ENCODE peak calls at places on chromosome 7, in eight cellular contexts. M, Z, U, O, J, L, Y and F are unnamed samples.

GRCh38 chr7:3453398-3453797 is 152.3 kb downstream of the SDK1 start:
- DNase-seq in L (no peak), J (no peak), M (peak; percentile 60), U (no peak), Z (no peak), Y (no peak), O (no peak), F (peak; percentile 13)

GRCh38 chr7:36670585-36671431 is 53.5 kb downstream of the AOAH start:
- DNase-seq in U (peak; percentile 82), M (peak; percentile 91), O (peak; percentile 74), Y (peak; percentile 28), L (no peak), Z (peak; percentile 43), J (peak; percentile 76), F (peak; percentile 73)

GRCh38 chr7:35286422-35286821 is 32.5 kb upstream of the TBX20 start:
- DNase-seq in O (no peak), U (no peak), Z (no peak), J (no peak), M (no peak), L (no peak), Y (no peak), F (no peak)

GRCh38 chr7:128453836-128454804 is 1.6 kb upstream of the HILPDA start:
- DNase-seq in Y (peak; percentile 89), M (peak; percentile 94), J (peak; percentile 89), O (peak; percentile 84), Z (no peak), L (peak; percentile 79), U (peak; percentile 51), F (peak; percentile 88)

GRCh38 chr7:85483205-85483604 is 296.3 kb upstream of the SEMA3D start:
- DNase-seq in J (no peak), M (no peak), U (no peak), L (no peak), Z (no peak), O (no peak), Y (no peak), F (no peak)

GRCh38 chr7:151680810-151681209 is 161.1 kb upstream of the RHEB start:
- DNase-seq in O (no peak), L (no peak), Y (peak; percentile 89), M (no peak), U (no peak), J (no peak), Z (no peak), F (no peak)

GRCh38 chr7:31036941-31037340 is 15.2 kb upstream of the ADCYAP1R1 start:
- DNase-seq in U (no peak), O (no peak), M (no peak), J (no peak), Y (no peak), L (no peak), Z (no peak), F (no peak)

GRCh38 chr7:40382145-40382544 is 247.3 kb downstream of the SUGCT start:
- DNase-seq in J (no peak), Y (no peak), Z (no peak), O (no peak), L (no peak), U (no peak), M (no peak), F (no peak)

GRCh38 chr7:15751191-15751701 is 64.8 kb upstream of the MEOX2 start:
- DNase-seq in J (no peak), O (no peak), Z (no peak), U (no peak), M (no peak), Y (no peak), L (no peak), F (no peak)

GRCh38 chr7:74475987-74476350 is 22.3 kb downstream of the GTF2IRD1 start:
- DNase-seq in L (no peak), U (no peak), O (no peak), M (peak; percentile 42), J (no peak), Y (no peak), Z (no peak), F (no peak)

GRCh38 chr7:37342665-37343471 is 105.8 kb downstream of the ELMO1 start:
- DNase-seq in J (no peak), O (no peak), Z (peak; percentile 61), L (peak; percentile 69), Y (no peak), U (peak; percentile 27), M (no peak), F (no peak)

GRCh38 chr7:77674878-77675277 is 21.4 kb upstream of the RSBN1L start:
- DNase-seq in U (peak; percentile 79), O (no peak), Y (no peak), L (peak; percentile 73), M (no peak), Z (no peak), J (peak; percentile 23), F (no peak)

GRCh38 chr7:147510913-147511312 is 1079.7 kb upstream of the C7orf33 start:
- DNase-seq in L (no peak), U (no peak), J (no peak), M (no peak), Z (no peak), O (no peak), Y (no peak), F (no peak)

DNA sequence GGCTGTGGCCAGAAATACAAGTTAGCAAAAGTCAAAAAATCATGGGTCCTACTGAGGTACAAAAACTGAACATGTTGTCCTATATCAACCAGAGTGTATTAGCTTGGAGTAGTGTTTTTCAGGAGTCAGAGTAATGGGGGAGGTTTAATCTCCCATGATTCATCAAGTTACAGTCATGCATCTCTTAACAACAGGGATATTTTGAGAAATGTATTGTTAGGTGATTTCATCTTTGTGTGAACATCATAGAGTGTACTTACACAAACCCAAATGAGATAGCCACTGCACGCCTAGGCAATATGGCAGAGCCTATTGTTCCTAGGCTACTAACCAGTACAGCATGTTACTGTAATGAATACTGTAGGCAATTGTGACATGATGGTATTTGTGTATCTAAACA is 14.9 kb upstream of the TES start:
- DNase-seq in M (no peak), Y (no peak), U (no peak), O (no peak), L (no peak), Z (no peak), J (no peak), F (no peak)
- H3K4me1 ChIP-seq in M (no peaks in the 10 kb centered on the region), Y (no peaks in the 10 kb centered on the region), U (no peaks in the 10 kb centered on the region), O (no peaks in the 10 kb centered on the region), L (no peaks in the 10 kb centered on the region), Z (no peaks in the 10 kb centered on the region), J (no peaks in the 10 kb centered on the region), F (no peaks in the 10 kb centered on the region)

GRCh38 chr7:47485640-47486435 is 96.1 kb downstream of the TNS3 start:
- DNase-seq in Z (no peak), J (peak; percentile 72), M (no peak), L (no peak), U (peak; percentile 59), O (no peak), Y (no peak), F (no peak)

GRCh38 chr7:47484457-47484856 is 97.5 kb downstream of the TNS3 start:
- DNase-seq in Y (no peak), O (no peak), U (no peak), L (no peak), J (no peak), Z (no peak), M (no peak), F (no peak)

GRCh38 chr7:47482013-47482761 is 99.7 kb downstream of the TNS3 start:
- DNase-seq in Y (peak; percentile 64), J (peak; percentile 78), M (no peak), U (no peak), L (no peak), O (peak; percentile 74), Z (no peak), F (no peak)

GRCh38 chr7:47484923-47485639 is 96.8 kb downstream of the TNS3 start:
- DNase-seq in M (no peak), L (no peak), U (no peak), J (no peak), Z (no peak), O (no peak), Y (no peak), F (no peak)

DNA sequence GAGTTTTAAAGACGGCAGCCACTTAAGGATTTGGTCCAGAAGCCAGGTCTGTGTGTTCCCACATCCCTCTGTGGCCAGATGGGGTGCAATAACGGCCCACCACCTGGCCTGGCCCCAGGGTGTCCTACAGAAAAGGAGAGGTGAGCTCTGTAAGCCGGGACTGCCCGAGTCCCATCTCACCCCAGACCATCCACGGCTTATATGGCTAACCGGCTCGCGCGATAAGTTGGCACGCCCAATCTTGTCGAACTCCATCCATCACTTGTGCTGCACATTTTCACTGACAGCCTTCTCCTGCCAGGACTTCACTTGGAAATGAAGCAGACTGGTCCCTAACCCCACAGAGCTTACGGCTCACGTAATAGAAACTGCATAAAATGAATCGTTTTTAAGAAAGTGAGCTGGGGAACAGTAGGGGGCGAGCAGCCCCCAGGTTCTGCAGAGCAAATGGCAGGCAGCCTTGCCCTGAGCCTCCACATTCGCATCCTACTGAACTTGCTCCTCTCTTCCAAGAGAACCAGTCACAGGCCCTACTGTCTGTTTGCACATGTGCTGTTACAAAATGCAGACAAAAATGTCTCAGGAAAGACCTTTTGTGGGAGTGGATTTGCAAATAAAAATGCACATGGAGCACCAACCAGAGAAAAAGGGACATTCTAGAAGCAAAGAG is 98.2 kb downstream of the TNS3 start:
- DNase-seq in Y (no peak), J (no peak), L (no peak), M (peak; percentile 55), U (no peak), Z (no peak), O (no peak), F (no peak)
- TF ChIP-seq CTCF in Y (peak; percentile 11), J (peak; percentile 36), L (no peak), M (peak; percentile 62), U (no peak), Z (no peak), O (peak; percentile 32), F (peak; percentile 25)

DNA sequence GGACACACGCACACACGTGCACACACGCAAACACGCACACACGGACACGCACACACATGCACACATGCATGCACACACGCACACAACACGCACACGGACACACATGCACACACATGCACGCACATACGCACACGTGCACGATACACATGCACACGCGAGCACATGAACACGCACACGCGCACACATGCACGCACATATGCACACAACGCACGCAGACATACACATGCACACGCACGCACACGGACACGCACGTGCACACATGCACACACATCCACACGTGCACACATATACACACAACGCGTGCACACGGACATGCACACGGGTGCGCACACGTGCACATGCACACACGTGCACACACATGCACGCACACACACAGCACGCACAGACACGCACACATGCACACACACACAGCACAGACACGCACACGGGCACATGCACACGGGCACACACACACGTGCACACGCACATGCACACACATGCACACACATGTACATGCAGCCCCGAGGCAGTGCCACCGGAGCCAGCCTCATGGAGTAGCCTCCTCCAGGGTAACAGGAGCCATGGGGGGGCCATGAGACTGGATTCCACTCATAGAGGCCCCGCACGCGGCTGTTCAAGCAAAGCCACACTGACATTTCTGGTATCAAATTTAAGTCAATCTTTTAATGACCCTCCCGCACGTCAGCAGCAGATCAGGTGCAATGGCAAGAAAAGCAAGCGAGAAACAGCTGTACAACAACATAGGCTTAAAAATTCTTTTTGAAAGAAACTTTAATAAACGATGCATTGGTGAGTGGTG is 17.2 kb upstream of the GPER1 start:
- DNase-seq in J (no peak), M (no peak), U (no peak), Y (no peak), O (no peak), Z (no peak), L (no peak), F (no peak)
- H3K4me1 ChIP-seq in J (peaks cover 3% of the 10 kb centered on the region), M (peaks cover 2% of the 10 kb centered on the region), U (no peaks in the 10 kb centered on the region), Y (peaks cover 6% of the 10 kb centered on the region), O (peaks cover 5% of the 10 kb centered on the region), Z (no peaks in the 10 kb centered on the region), L (peaks cover 3% of the 10 kb centered on the region), F (peaks cover 7% of the 10 kb centered on the region)

DNA sequence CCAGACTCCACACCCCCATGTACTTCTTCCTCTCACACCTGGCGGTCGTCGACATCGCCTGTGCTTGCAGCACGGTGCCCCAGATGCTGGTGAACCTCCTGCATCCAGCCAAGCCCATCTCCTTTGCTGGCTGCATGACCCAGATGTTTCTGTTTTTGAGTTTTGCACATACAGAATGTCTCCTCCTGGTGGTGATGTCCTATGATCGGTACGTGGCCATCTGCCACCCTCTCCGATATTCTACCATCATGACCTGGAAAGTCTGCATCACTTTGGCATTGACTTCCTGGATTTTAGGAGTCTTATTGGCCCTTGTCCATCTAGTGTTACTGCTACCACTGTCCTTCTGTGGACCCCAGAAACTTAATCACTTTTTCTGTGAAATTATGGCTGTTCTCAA is 4.8 kb downstream of the OR2A25 start:
- DNase-seq in U (no peak), Z (no peak), Y (no peak), L (no peak), M (no peak), O (no peak), J (no peak), F (no peak)
- TF ChIP-seq CTCF in U (no peak), Z (no peak), Y (no peak), L (no peak), M (peak; percentile 42), O (no peak), J (no peak), F (peak; percentile 13)